ENCODE peak calls at places on chromosomes 13 and 19, in six cellular contexts. W is H1, C is GM12891, G is HepG2, T is K562, P is GM12878. A is an unnamed sample.

GRCh38 chr19:51712461-51713081 is 11.2 kb downstream of the HAS1 start:
- DNase-seq in G (no peak), W (peak), P (no peak), T (peak), C (no peak), A (no peak)

GRCh38 chr19:4971424-4971793 is 2.5 kb downstream of the KDM4B start:
- DNase-seq in W (no peak), P (no peak), C (peak), T (peak), G (peak), A (no peak)

GRCh38 chr13:76773695-76774094 is 112.5 kb downstream of the KCTD12 start:
- DNase-seq in W (no peak), G (no peak), P (no peak), C (no peak), T (no peak), A (no peak)

GRCh38 chr13:27264648-27265047 is 6.0 kb upstream of the RASL11A start:
- DNase-seq in W (no peak), G (no peak), C (no peak), T (no peak), P (no peak), A (no peak)

GRCh38 chr19:10520652-10521318 is 3.5 kb upstream of the S1PR5 start:
- DNase-seq in C (no peak), G (no peak), W (no peak), T (no peak), P (no peak), A (no peak)

GRCh38 chr19:12969292-12969988 is at the start of gene DAND5:
- DNase-seq in P (no peak), W (no peak), T (no peak), C (no peak), G (no peak), A (no peak)

GRCh38 chr19:9187191-9187590 is 8.4 kb downstream of the OR7D2 start:
- DNase-seq in T (no peak), P (no peak), G (no peak), C (no peak), W (no peak), A (no peak)

GRCh38 chr13:20198781-20199180 is 6.0 kb upstream of the GJB2 start:
- DNase-seq in P (no peak), T (no peak), W (no peak), G (peak), C (no peak), A (no peak)

GRCh38 chr19:51514866-51515481 is 13.4 kb upstream of the SIGLEC12 start:
- DNase-seq in P (peak), G (peak), W (no peak), C (peak), T (peak), A (no peak)

GRCh38 chr13:42626461-42626860 is 52.5 kb downstream of the TNFSF11 start:
- DNase-seq in T (no peak), G (no peak), P (no peak), W (no peak), C (no peak), A (no peak)

GRCh38 chr13:94548382-94549240 is 47.3 kb downstream of the TGDS start:
- DNase-seq in G (peak), W (peak), C (no peak), P (peak), T (peak), A (peak)

GRCh38 chr13:23928985-23929384 is 31.7 kb upstream of the C1QTNF9B start:
- DNase-seq in T (no peak), W (no peak), P (no peak), C (no peak), G (no peak), A (no peak)

DNA sequence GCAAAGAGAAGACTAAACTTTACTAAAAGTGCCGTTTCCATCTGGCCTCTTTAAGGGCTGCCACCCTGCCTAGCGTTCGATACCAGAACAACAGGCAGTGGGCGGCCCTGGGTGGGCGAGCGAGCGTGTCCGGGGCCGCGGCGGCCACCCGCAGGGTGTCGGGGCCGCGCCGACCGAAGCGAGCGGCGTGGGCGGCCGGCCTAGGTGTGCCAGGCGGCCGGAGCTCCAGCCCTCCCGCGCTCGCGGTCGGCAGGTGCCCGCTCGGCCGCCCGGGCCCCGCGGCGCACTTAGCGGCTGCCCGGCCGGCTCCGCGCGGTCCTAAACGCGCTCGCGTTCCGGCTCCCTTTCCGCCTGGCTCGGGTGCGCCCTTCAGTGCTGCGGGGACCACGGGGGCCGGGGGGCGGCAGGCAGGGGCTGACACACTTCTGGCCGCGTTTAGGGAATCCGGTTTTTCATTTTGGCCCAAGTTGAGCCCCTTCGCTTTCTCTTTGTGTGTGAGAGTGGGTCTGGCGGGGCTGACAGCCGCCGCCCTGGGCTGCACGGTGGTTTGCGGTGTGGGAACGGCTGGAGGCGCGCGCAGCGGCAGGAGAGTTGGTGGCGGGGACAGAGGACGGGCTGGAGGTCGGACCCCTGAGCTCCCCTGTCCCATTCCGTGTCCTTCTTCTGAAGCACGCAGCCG is 2.9 kb downstream of the FGF9 start:
- DNase-seq in W (no peak), C (peak), T (peak), P (no peak), G (no peak), A (peak)
- TF ChIP-seq POLR2A in W (no peak), C (no peak), T (no peak), P (no peak), G (no peak), A (no peak)

GRCh38 chr19:19448238-19448544 is 42.7 kb downstream of the GATAD2A start:
- DNase-seq in C (no peak), P (no peak), G (no peak), T (no peak), W (no peak), A (no peak)

GRCh38 chr19:19446655-19447437 is 41.4 kb downstream of the GATAD2A start:
- DNase-seq in P (no peak), C (no peak), W (no peak), T (no peak), G (no peak), A (no peak)

GRCh38 chr19:19445911-19446361 is 40.5 kb downstream of the GATAD2A start:
- DNase-seq in W (no peak), C (no peak), G (no peak), P (no peak), T (no peak), A (no peak)

GRCh38 chr19:19445288-19445687 is 39.8 kb downstream of the GATAD2A start:
- DNase-seq in P (no peak), W (no peak), T (no peak), G (no peak), C (no peak), A (no peak)

DNA sequence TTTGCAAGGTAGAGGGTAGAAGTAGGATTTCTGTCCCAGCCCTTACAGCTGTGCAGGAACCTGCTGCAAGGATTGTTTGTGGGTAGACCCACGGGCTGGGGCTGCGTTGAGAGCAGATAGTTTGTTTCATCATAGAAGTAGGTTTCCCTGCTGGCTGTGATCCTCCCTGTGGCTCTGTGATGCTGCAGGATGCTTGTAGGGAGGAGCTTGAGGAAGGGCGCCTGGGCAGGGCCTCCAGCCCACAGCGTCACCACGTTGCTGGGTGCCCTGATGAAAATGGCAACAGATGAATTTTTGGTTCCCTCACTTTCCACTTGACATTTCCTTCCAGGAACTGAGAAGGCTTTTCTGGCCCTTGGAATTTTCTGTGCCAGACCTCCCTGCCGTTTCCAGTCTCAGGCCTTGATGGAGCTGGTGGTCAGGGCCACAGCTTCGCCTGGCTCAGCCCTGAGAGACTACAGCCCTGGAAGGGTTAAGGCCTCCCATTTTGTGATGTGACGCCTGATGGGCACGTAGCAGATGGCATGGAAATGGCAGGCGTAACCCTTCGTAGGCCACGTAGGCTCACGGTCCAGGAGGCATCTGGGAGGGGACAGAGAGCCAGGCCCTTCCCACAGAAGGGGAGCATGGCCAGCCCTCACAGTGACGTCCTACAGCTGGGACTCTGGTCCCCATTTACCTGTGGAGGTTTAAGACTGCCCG is 42.2 kb downstream of the GATAD2A start:
- DNase-seq in W (no peak), G (no peak), P (no peak), C (no peak), T (no peak), A (no peak)
- TF ChIP-seq TAF1 in W (no peak), G (no peak), P (no peak), C (no peak), T (no peak), A (no peak)

GRCh38 chr13:64808704-64809103 is 2421.4 kb downstream of the PCDH9 start:
- DNase-seq in G (no peak), T (no peak), W (no peak), C (no peak), P (no peak), A (no peak)
- TF ChIP-seq POLR2A in G (no peak), T (no peak), W (no peak), C (no peak), P (no peak), A (no peak)

DNA sequence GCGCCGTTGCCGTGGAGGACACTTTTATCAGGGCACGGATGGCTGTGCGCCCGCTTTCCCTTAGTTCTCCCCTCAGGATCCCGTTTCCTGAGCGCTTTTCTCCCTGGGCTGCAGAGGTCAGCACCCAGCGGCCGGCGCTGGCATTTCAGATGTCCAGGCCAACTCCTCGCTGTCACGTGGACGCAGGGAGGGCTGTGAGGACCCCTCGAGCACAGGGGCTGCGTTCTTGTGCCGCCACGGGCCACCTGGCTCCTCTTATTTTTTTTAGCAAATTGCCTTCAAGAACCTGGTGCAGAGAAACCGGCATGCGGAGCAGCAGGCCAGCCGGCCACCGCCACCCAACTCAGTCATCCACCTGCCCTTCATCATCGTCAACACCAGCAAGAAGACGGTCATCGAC is 22.3 kb downstream of the ATP4B start:
- DNase-seq in G (no peak), P (no peak), T (no peak), C (no peak), W (no peak), A (no peak)
- TF ChIP-seq TAF1 in G (no peak), P (no peak), T (no peak), C (no peak), W (no peak), A (no peak)

GRCh38 chr19:16185925-16186234 is 670 bp downstream of the FAM32A start:
- DNase-seq in P (no peak), W (no peak), C (no peak), T (no peak), G (peak), A (no peak)

GRCh38 chr19:16188521-16188920 is 3.3 kb downstream of the FAM32A start:
- DNase-seq in C (no peak), W (no peak), P (no peak), T (no peak), G (no peak), A (no peak)

GRCh38 chr19:16180611-16181010 is 4.6 kb upstream of the FAM32A start:
- DNase-seq in W (no peak), T (no peak), G (no peak), C (no peak), P (no peak), A (no peak)

GRCh38 chr19:16184665-16185122 is 516 bp upstream of the FAM32A start:
- DNase-seq in C (no peak), P (no peak), W (no peak), G (no peak), T (no peak), A (no peak)

DNA sequence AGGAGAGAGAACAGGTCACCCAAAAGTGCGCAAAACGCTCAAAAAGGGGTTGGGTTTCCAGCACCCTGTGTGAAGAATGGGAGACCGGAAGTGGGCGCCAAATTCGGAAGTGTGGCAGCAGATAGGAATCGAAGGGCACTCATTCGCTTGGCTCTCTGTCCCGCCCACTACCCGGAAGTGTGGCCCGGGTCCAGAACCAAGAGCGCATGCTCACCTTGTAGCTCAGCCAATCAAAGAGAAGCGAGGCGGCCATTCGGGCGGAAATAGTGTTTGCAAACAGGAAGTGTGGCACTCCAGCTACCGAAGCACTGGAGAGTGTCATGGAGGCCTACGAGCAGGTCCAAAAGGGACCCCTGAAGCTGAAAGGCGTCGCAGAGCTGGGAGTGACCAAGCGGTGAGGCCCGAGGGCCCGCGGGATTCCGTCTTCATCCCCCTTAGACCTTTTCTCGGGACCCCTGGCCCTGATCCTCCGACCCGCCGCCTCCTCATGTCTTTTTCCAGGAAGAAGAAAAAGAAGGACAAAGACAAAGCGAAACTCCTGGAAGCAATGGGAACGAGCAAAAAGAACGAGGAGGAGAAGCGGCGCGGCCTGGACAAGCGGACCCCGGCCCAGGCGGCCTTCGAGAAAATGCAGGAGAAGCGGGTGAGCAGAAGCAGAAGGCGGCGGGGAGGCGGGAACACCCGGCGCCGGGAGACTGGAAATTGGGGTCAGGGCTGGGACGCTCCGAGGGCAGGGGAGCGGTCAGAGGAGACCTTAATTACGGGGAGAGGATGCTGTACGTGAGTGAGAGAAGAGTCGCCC is at the start of gene FAM32A:
- DNase-seq in W (peak), T (peak), C (peak), P (peak), G (peak), A (peak)
- TF ChIP-seq POLR2A in W (peak), T (peak), C (peak), P (peak), G (peak), A (peak)

DNA sequence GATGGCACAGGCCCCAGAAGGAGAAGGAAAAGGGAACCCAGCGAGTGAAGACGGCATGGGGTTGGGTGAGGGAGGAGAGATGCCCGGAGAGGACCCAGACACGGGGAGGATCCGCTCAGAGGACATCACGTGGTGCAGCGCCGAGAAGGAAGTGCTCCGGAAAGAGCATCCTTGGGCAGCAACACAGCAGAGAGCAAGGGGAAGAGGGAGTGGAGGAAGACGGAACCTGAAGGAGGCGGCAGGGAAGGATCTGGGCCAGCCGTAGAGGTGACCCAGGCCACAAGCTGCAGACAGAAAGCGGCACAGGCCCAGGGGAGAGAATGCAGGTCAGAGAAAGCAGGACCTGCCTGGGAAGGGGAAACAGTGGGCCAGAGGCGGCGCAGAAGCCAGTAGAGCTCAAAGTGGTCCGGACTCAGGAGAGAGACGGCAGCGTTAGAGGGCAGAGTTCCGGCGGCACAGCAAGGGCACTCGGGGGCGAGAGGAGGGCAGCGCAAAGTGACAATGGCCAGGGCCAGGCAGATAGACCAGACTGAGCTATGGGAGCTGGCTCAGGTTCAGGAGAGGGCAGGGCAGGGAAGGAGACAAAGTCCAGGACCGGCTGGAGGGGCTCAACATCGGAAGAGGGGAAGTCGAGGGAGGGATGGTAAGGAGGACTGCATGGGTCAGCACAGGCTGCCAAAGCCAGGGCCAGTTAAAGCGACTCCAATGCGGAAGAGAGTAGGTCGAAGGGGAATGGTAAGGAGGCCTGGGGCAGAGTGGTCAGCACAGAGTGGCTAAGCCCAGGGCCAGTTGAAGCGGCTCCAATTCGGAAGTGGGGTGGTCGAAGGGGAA is 990 bp downstream of the PPP1R12C start:
- DNase-seq in G (peak), C (peak), T (peak), W (no peak), P (no peak), A (no peak)
- TF ChIP-seq TAF1 in G (no peak), C (no peak), T (no peak), W (no peak), P (no peak), A (no peak)

GRCh38 chr19:33332248-33332647 is 29.9 kb upstream of the CEBPA start:
- DNase-seq in C (no peak), W (no peak), G (no peak), P (no peak), T (no peak), A (no peak)

GRCh38 chr19:33333151-33333550 is 30.8 kb upstream of the CEBPA start:
- DNase-seq in C (no peak), P (no peak), T (no peak), G (no peak), W (no peak), A (no peak)

GRCh38 chr19:33335446-33335845 is 33.1 kb upstream of the CEBPA start:
- DNase-seq in P (no peak), W (no peak), G (no peak), T (no peak), C (no peak), A (no peak)

GRCh38 chr19:33333615-33334014 is 31.3 kb upstream of the CEBPA start:
- DNase-seq in P (no peak), G (peak), W (no peak), C (no peak), T (no peak), A (no peak)

DNA sequence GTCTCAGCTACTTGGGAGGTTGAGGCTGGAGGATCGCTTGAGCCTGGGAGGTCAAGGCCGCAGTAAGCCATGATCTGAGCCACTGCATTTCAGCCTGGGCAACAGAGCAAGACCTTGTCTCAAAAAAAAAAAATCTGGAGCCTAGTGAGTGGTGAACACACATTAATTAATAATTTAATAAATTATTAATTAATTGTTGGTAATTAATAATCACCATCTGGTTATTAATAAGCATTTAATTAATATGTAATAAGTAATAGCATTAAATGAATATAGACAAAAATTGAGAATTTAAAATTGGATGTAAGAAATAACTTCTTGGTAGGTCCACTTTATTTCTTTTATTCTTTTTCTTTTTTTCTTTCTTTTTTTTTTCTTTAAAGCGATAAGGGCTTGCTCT is 31.9 kb upstream of the CEBPA start:
- DNase-seq in P (no peak), T (no peak), G (no peak), C (no peak), W (no peak), A (no peak)
- TF ChIP-seq POLR2A in P (no peak), T (no peak), G (no peak), C (no peak), W (no peak), A (no peak)